ENCODE peak calls at places on chromosome 6, in ten cellular contexts. One of them, this sample, is unnamed.
A peak's percentile ranks its signal among the peaks of the same experiment; 100 is the strongest.

GRCh38 chr6:41583576-41583975 is 37.4 kb downstream of the FOXP4 start:
- DNase-seq in tibial nerve: no peak
- DNase-seq in Peyer's patch: no peak
- DNase-seq in ovary: no peak
- DNase-seq in left ventricle myocardium inferior: no peak
- DNase-seq in astrocyte of the spinal cord: no peak
- DNase-seq in type B pancreatic cell: no peak
- DNase-seq in AG09319: no peak
- DNase-seq in GM13977: no peak
- DNase-seq in NB4: no peak
- DNase-seq in this sample: no peak

GRCh38 chr6:215335-216034 is 76.8 kb upstream of the DUSP22 start:
- DNase-seq in tibial nerve: no peak
- DNase-seq in Peyer's patch: no peak
- DNase-seq in ovary: no peak
- DNase-seq in left ventricle myocardium inferior: no peak
- DNase-seq in astrocyte of the spinal cord: peak; percentile 19
- DNase-seq in type B pancreatic cell: no peak
- DNase-seq in AG09319: no peak
- DNase-seq in GM13977: no peak
- DNase-seq in NB4: peak; percentile 71
- DNase-seq in this sample: peak; percentile 71

GRCh38 chr6:36419295-36419694 is 23.4 kb downstream of the PXT1 start:
- DNase-seq in tibial nerve: no peak
- DNase-seq in Peyer's patch: no peak
- DNase-seq in ovary: no peak
- DNase-seq in left ventricle myocardium inferior: no peak
- DNase-seq in astrocyte of the spinal cord: no peak
- DNase-seq in type B pancreatic cell: no peak
- DNase-seq in AG09319: no peak
- DNase-seq in GM13977: no peak
- DNase-seq in NB4: no peak
- DNase-seq in this sample: no peak

GRCh38 chr6:18897350-18897749 is 510.2 kb downstream of the RNF144B start:
- DNase-seq in tibial nerve: no peak
- DNase-seq in Peyer's patch: no peak
- DNase-seq in ovary: no peak
- DNase-seq in left ventricle myocardium inferior: no peak
- DNase-seq in astrocyte of the spinal cord: no peak
- DNase-seq in type B pancreatic cell: no peak
- DNase-seq in AG09319: no peak
- DNase-seq in GM13977: no peak
- DNase-seq in NB4: no peak
- DNase-seq in this sample: no peak

GRCh38 chr6:121851056-121851455 is 415.6 kb downstream of the GJA1 start:
- DNase-seq in tibial nerve: no peak
- DNase-seq in Peyer's patch: no peak
- DNase-seq in ovary: no peak
- DNase-seq in left ventricle myocardium inferior: no peak
- DNase-seq in astrocyte of the spinal cord: no peak
- DNase-seq in type B pancreatic cell: no peak
- DNase-seq in AG09319: no peak
- DNase-seq in GM13977: no peak
- DNase-seq in NB4: no peak
- DNase-seq in this sample: peak; percentile 58

GRCh38 chr6:43771210-43771857 is 1.3 kb downstream of the VEGFA start:
- DNase-seq in tibial nerve: peak; percentile 41
- DNase-seq in Peyer's patch: peak; percentile 32
- DNase-seq in ovary: peak; percentile 78
- DNase-seq in left ventricle myocardium inferior: peak; percentile 76
- DNase-seq in astrocyte of the spinal cord: peak; percentile 51
- DNase-seq in type B pancreatic cell: no peak
- DNase-seq in AG09319: no peak
- DNase-seq in GM13977: peak; percentile 81
- DNase-seq in NB4: peak; percentile 84
- DNase-seq in this sample: peak; percentile 45

GRCh38 chr6:47343631-47344421 is 34.1 kb upstream of the TNFRSF21 start:
- DNase-seq in tibial nerve: no peak
- DNase-seq in Peyer's patch: no peak
- DNase-seq in ovary: no peak
- DNase-seq in left ventricle myocardium inferior: no peak
- DNase-seq in astrocyte of the spinal cord: no peak
- DNase-seq in type B pancreatic cell: no peak
- DNase-seq in AG09319: no peak
- DNase-seq in GM13977: no peak
- DNase-seq in NB4: no peak
- DNase-seq in this sample: peak; percentile 8

GRCh38 chr6:13575377-13575775 is 975 bp downstream of the SIRT5 start:
- DNase-seq in tibial nerve: no peak
- DNase-seq in Peyer's patch: no peak
- DNase-seq in ovary: no peak
- DNase-seq in left ventricle myocardium inferior: no peak
- DNase-seq in astrocyte of the spinal cord: no peak
- DNase-seq in type B pancreatic cell: no peak
- DNase-seq in AG09319: no peak
- DNase-seq in GM13977: no peak
- DNase-seq in NB4: no peak
- DNase-seq in this sample: no peak

GRCh38 chr6:54717849-54718455 is 128.6 kb upstream of the FAM83B start:
- DNase-seq in tibial nerve: peak; percentile 60
- DNase-seq in Peyer's patch: peak; percentile 43
- DNase-seq in ovary: no peak
- DNase-seq in left ventricle myocardium inferior: no peak
- DNase-seq in astrocyte of the spinal cord: peak; percentile 50
- DNase-seq in type B pancreatic cell: no peak
- DNase-seq in AG09319: no peak
- DNase-seq in GM13977: peak; percentile 13
- DNase-seq in NB4: peak; percentile 54
- DNase-seq in this sample: peak; percentile 64

GRCh38 chr6:127561660-127562059 is 15.3 kb upstream of the C6orf58 start:
- DNase-seq in tibial nerve: no peak
- DNase-seq in Peyer's patch: no peak
- DNase-seq in ovary: no peak
- DNase-seq in left ventricle myocardium inferior: no peak
- DNase-seq in astrocyte of the spinal cord: no peak
- DNase-seq in type B pancreatic cell: no peak
- DNase-seq in AG09319: no peak
- DNase-seq in GM13977: no peak
- DNase-seq in NB4: no peak
- DNase-seq in this sample: no peak

GRCh38 chr6:143426025-143426424 is 24.5 kb downstream of the ADAT2 start:
- DNase-seq in tibial nerve: no peak
- DNase-seq in Peyer's patch: no peak
- DNase-seq in ovary: no peak
- DNase-seq in left ventricle myocardium inferior: no peak
- DNase-seq in astrocyte of the spinal cord: no peak
- DNase-seq in type B pancreatic cell: no peak
- DNase-seq in AG09319: no peak
- DNase-seq in GM13977: no peak
- DNase-seq in NB4: no peak
- DNase-seq in this sample: no peak

GRCh38 chr6:52992980-52993379 is 2.1 kb downstream of the GSTA4 start:
- DNase-seq in tibial nerve: no peak
- DNase-seq in Peyer's patch: no peak
- DNase-seq in ovary: no peak
- DNase-seq in left ventricle myocardium inferior: no peak
- DNase-seq in astrocyte of the spinal cord: peak; percentile 47
- DNase-seq in type B pancreatic cell: no peak
- DNase-seq in AG09319: no peak
- DNase-seq in GM13977: no peak
- DNase-seq in NB4: peak; percentile 31
- DNase-seq in this sample: no peak

GRCh38 chr6:157760589-157761330 is 62.3 kb upstream of the SNX9 start:
- DNase-seq in tibial nerve: no peak
- DNase-seq in Peyer's patch: no peak
- DNase-seq in ovary: no peak
- DNase-seq in left ventricle myocardium inferior: no peak
- DNase-seq in astrocyte of the spinal cord: peak; percentile 93
- DNase-seq in type B pancreatic cell: no peak
- DNase-seq in AG09319: peak; percentile 79
- DNase-seq in GM13977: no peak
- DNase-seq in NB4: peak; percentile 53
- DNase-seq in this sample: no peak

GRCh38 chr6:155171109-155171746 is 92.6 kb upstream of the CLDN20 start:
- DNase-seq in tibial nerve: no peak
- DNase-seq in Peyer's patch: no peak
- DNase-seq in ovary: no peak
- DNase-seq in left ventricle myocardium inferior: no peak
- DNase-seq in astrocyte of the spinal cord: peak; percentile 93
- DNase-seq in type B pancreatic cell: no peak
- DNase-seq in AG09319: peak; percentile 53
- DNase-seq in GM13977: peak; percentile 78
- DNase-seq in NB4: no peak
- DNase-seq in this sample: peak; percentile 22

GRCh38 chr6:57109905-57110304 is 19.9 kb downstream of the ZNF451 start:
- DNase-seq in tibial nerve: no peak
- DNase-seq in Peyer's patch: no peak
- DNase-seq in ovary: no peak
- DNase-seq in left ventricle myocardium inferior: no peak
- DNase-seq in astrocyte of the spinal cord: no peak
- DNase-seq in type B pancreatic cell: no peak
- DNase-seq in AG09319: no peak
- DNase-seq in GM13977: no peak
- DNase-seq in NB4: no peak
- DNase-seq in this sample: no peak
- TF ChIP-seq CTCF in tibial nerve: no peak
- TF ChIP-seq CTCF in Peyer's patch: no peak
- TF ChIP-seq CTCF in ovary: no peak
- TF ChIP-seq CTCF in left ventricle myocardium inferior: no peak
- TF ChIP-seq CTCF in astrocyte of the spinal cord: no peak
- TF ChIP-seq CTCF in type B pancreatic cell: no peak
- TF ChIP-seq CTCF in AG09319: no peak
- TF ChIP-seq CTCF in GM13977: no peak
- TF ChIP-seq CTCF in NB4: no peak
- TF ChIP-seq CTCF in this sample: no peak

GRCh38 chr6:2853766-2854393 is 12.2 kb upstream of the SERPINB1 start:
- DNase-seq in tibial nerve: no peak
- DNase-seq in Peyer's patch: peak; percentile 60
- DNase-seq in ovary: no peak
- DNase-seq in left ventricle myocardium inferior: no peak
- DNase-seq in astrocyte of the spinal cord: peak; percentile 82
- DNase-seq in type B pancreatic cell: no peak
- DNase-seq in AG09319: peak; percentile 54
- DNase-seq in GM13977: peak; percentile 59
- DNase-seq in NB4: peak; percentile 83
- DNase-seq in this sample: peak; percentile 14
- TF ChIP-seq CTCF in tibial nerve: peak; percentile 33
- TF ChIP-seq CTCF in Peyer's patch: no peak
- TF ChIP-seq CTCF in ovary: no peak
- TF ChIP-seq CTCF in left ventricle myocardium inferior: peak; percentile 55
- TF ChIP-seq CTCF in astrocyte of the spinal cord: peak; percentile 32
- TF ChIP-seq CTCF in type B pancreatic cell: peak; percentile 47
- TF ChIP-seq CTCF in AG09319: peak; percentile 39
- TF ChIP-seq CTCF in GM13977: no peak
- TF ChIP-seq CTCF in NB4: no peak
- TF ChIP-seq CTCF in this sample: no peak

DNA sequence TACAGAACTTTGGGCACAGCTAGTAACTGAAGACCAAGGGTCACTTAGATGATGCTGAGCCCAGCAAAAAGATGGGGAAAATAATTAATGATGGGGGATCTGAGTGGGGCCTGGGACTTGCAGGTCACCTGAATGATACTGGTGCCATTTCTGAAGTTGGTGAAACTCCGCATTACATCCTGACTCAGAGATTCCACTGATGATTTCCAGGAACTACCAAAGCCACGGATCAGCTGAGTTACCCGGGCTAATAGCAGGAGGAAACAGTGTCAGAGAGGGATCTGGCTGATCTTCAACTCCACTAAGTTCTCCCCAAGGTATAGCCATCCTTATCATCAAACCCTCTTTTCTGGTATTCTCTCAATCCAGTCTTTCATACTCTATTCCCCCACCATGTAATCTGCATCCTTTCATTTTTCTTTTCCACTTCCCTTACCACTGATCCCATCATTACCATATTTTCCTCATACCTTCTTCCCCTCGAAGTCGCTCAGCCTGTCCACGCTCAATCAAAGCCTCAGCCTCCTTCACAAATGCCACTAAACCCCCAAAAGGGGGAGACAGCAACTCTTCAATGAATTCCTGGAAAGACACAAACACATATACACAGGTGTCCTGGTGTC is 20.2 kb downstream of the VPS52 start:
- DNase-seq in tibial nerve: no peak
- DNase-seq in Peyer's patch: no peak
- DNase-seq in ovary: no peak
- DNase-seq in left ventricle myocardium inferior: no peak
- DNase-seq in astrocyte of the spinal cord: no peak
- DNase-seq in type B pancreatic cell: no peak
- DNase-seq in AG09319: no peak
- DNase-seq in GM13977: no peak
- DNase-seq in NB4: no peak
- DNase-seq in this sample: no peak
- TF ChIP-seq CTCF in tibial nerve: no peak
- TF ChIP-seq CTCF in Peyer's patch: no peak
- TF ChIP-seq CTCF in ovary: no peak
- TF ChIP-seq CTCF in left ventricle myocardium inferior: no peak
- TF ChIP-seq CTCF in astrocyte of the spinal cord: no peak
- TF ChIP-seq CTCF in type B pancreatic cell: no peak
- TF ChIP-seq CTCF in AG09319: no peak
- TF ChIP-seq CTCF in GM13977: peak; percentile 5
- TF ChIP-seq CTCF in NB4: no peak
- TF ChIP-seq CTCF in this sample: no peak

GRCh38 chr6:63919556-63920110 is 284.0 kb downstream of the PHF3 start:
- DNase-seq in tibial nerve: no peak
- DNase-seq in Peyer's patch: no peak
- DNase-seq in ovary: no peak
- DNase-seq in left ventricle myocardium inferior: no peak
- DNase-seq in astrocyte of the spinal cord: no peak
- DNase-seq in type B pancreatic cell: no peak
- DNase-seq in AG09319: no peak
- DNase-seq in GM13977: no peak
- DNase-seq in NB4: no peak
- DNase-seq in this sample: no peak

GRCh38 chr6:63926258-63926657 is 290.7 kb downstream of the PHF3 start:
- DNase-seq in tibial nerve: no peak
- DNase-seq in Peyer's patch: no peak
- DNase-seq in ovary: no peak
- DNase-seq in left ventricle myocardium inferior: no peak
- DNase-seq in astrocyte of the spinal cord: no peak
- DNase-seq in type B pancreatic cell: no peak
- DNase-seq in AG09319: no peak
- DNase-seq in GM13977: no peak
- DNase-seq in NB4: no peak
- DNase-seq in this sample: no peak

GRCh38 chr6:63926950-63927349 is 291.3 kb downstream of the PHF3 start:
- DNase-seq in tibial nerve: no peak
- DNase-seq in Peyer's patch: no peak
- DNase-seq in ovary: no peak
- DNase-seq in left ventricle myocardium inferior: no peak
- DNase-seq in astrocyte of the spinal cord: no peak
- DNase-seq in type B pancreatic cell: no peak
- DNase-seq in AG09319: no peak
- DNase-seq in GM13977: no peak
- DNase-seq in NB4: no peak
- DNase-seq in this sample: no peak

GRCh38 chr6:63927538-63927937 is 291.9 kb downstream of the PHF3 start:
- DNase-seq in tibial nerve: no peak
- DNase-seq in Peyer's patch: no peak
- DNase-seq in ovary: no peak
- DNase-seq in left ventricle myocardium inferior: no peak
- DNase-seq in astrocyte of the spinal cord: no peak
- DNase-seq in type B pancreatic cell: no peak
- DNase-seq in AG09319: no peak
- DNase-seq in GM13977: no peak
- DNase-seq in NB4: no peak
- DNase-seq in this sample: no peak

GRCh38 chr6:63923139-63923739 is 287.6 kb downstream of the PHF3 start:
- DNase-seq in tibial nerve: no peak
- DNase-seq in Peyer's patch: no peak
- DNase-seq in ovary: no peak
- DNase-seq in left ventricle myocardium inferior: no peak
- DNase-seq in astrocyte of the spinal cord: peak; percentile 40
- DNase-seq in type B pancreatic cell: no peak
- DNase-seq in AG09319: no peak
- DNase-seq in GM13977: peak; percentile 36
- DNase-seq in NB4: peak; percentile 44
- DNase-seq in this sample: no peak
- TF ChIP-seq CTCF in tibial nerve: no peak
- TF ChIP-seq CTCF in Peyer's patch: no peak
- TF ChIP-seq CTCF in ovary: no peak
- TF ChIP-seq CTCF in left ventricle myocardium inferior: peak; percentile 75
- TF ChIP-seq CTCF in astrocyte of the spinal cord: peak; percentile 64
- TF ChIP-seq CTCF in type B pancreatic cell: peak; percentile 86
- TF ChIP-seq CTCF in AG09319: peak; percentile 65
- TF ChIP-seq CTCF in GM13977: peak; percentile 60
- TF ChIP-seq CTCF in NB4: peak; percentile 30
- TF ChIP-seq CTCF in this sample: peak; percentile 79

This sample was measured in thyroid gland.